ENCODE peak calls at places on chromosomes 12 and 14, in four cellular contexts. F, T, X and N are unnamed samples.

GRCh38 chr14:52338282-52338681 is 24.2 kb downstream of the PTGER2 start:
- DNase-seq in X (no peak), T (peak), F (no peak), N (peak)

GRCh38 chr14:74296037-74296467 is 6.7 kb downstream of the ABCD4 start:
- DNase-seq in X (no peak), F (no peak), T (peak), N (no peak)

GRCh38 chr12:118544569-118544968 is 168.2 kb downstream of the SUDS3 start:
- DNase-seq in T (peak), F (no peak), X (no peak), N (peak)

GRCh38 chr14:64444984-64445845 is 20.1 kb upstream of the AKAP5 start:
- DNase-seq in F (no peak), T (no peak), X (peak), N (peak)

GRCh38 chr14:71688576-71688975 is 243.7 kb upstream of the RGS6 start:
- DNase-seq in T (peak), X (no peak), F (no peak), N (peak)

GRCh38 chr12:6788972-6789905 is at the start of gene CD4:
- DNase-seq in X (no peak), T (no peak), F (no peak), N (no peak)

GRCh38 chr14:34147461-34147860 is 196.6 kb upstream of the EGLN3 start:
- DNase-seq in F (no peak), T (no peak), X (no peak), N (no peak)

GRCh38 chr12:57760347-57760982 is 5.6 kb downstream of the MARCHF9 start:
- DNase-seq in X (no peak), F (no peak), T (no peak), N (no peak)

GRCh38 chr14:46136456-46136855 is 515.1 kb downstream of the RPL10L start:
- DNase-seq in F (no peak), T (no peak), X (no peak), N (no peak)

GRCh38 chr14:53295985-53296582 is 143.0 kb upstream of the DDHD1 start:
- DNase-seq in T (peak), F (peak), X (no peak), N (peak)

GRCh38 chr14:35046751-35047536 is 872 bp downstream of the FAM177A1 start:
- DNase-seq in T (peak), X (no peak), F (no peak), N (peak)

GRCh38 chr12:52584156-52584682 is 10.6 kb upstream of the KRT74 start:
- DNase-seq in X (no peak), F (no peak), T (no peak), N (no peak)

GRCh38 chr14:75457648-75458165 is 29.9 kb downstream of the JDP2 start:
- DNase-seq in T (no peak), F (no peak), X (no peak), N (no peak)

GRCh38 chr14:75458305-75458704 is 30.5 kb downstream of the JDP2 start:
- DNase-seq in F (no peak), T (no peak), X (no peak), N (no peak)

GRCh38 chr14:75459791-75460190 is 32.0 kb downstream of the JDP2 start:
- DNase-seq in T (no peak), X (no peak), F (no peak), N (no peak)

GRCh38 chr14:75460402-75460801 is 32.6 kb downstream of the JDP2 start:
- DNase-seq in T (no peak), X (no peak), F (no peak), N (no peak)

GRCh38 chr14:75459099-75459741 is 31.4 kb downstream of the JDP2 start:
- DNase-seq in T (no peak), F (no peak), X (no peak), N (no peak)
- TF ChIP-seq BHLHE40 in T (no peak), F (no peak), X (no peak), N (no peak)

GRCh38 chr12:128755565-128755964 is 68.2 kb downstream of the SLC15A4 start:
- DNase-seq in F (peak), T (no peak), X (no peak), N (no peak)
- TF ChIP-seq MXI1 in F (no peak), T (no peak), X (no peak), N (no peak)

GRCh38 chr12:12501121-12501520 is 61.5 kb downstream of the DUSP16 start:
- DNase-seq in X (no peak), T (no peak), F (no peak), N (no peak)

GRCh38 chr12:12505544-12506501 is 56.8 kb downstream of the DUSP16 start:
- DNase-seq in T (peak), F (peak), X (peak), N (peak)

GRCh38 chr12:12499909-12500604 is 62.6 kb downstream of the DUSP16 start:
- DNase-seq in T (no peak), F (no peak), X (no peak), N (no peak)

GRCh38 chr12:12503384-12504078 is 59.1 kb downstream of the DUSP16 start:
- DNase-seq in X (no peak), F (no peak), T (no peak), N (no peak)

DNA sequence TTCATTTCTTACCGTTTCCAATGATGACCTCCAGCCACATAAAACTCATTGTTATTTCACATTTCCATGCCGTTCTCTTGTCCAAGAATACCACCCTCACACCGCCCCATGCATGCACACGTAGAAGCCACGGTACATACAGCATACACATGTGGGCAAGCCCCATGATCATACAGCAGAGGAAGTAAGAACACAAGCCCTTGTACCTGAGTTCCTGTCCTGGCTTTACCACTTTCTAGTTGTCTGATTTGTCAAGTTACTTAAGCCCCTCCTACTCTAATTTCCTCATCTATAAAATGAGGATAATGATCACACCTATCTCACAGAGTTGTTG is 59.9 kb downstream of the DUSP16 start:
- DNase-seq in F (no peak), X (no peak), T (no peak), N (no peak)
- H3K9ac ChIP-seq in F (no peak), X (no peak), T (no peak), N (no peak)

GRCh38 chr14:101226265-101226602 is 322.7 kb upstream of the RTL1 start:
- DNase-seq in F (no peak), X (no peak), T (no peak), N (no peak)
- TF ChIP-seq BHLHE40 in F (no peak), X (no peak), T (no peak), N (no peak)

GRCh38 chr14:56945291-56945690 is 135.0 kb upstream of the OTX2 start:
- DNase-seq in F (no peak), X (no peak), T (no peak), N (no peak)

GRCh38 chr14:56944397-56944796 is 134.1 kb upstream of the OTX2 start:
- DNase-seq in F (no peak), X (no peak), T (no peak), N (no peak)

GRCh38 chr14:56953884-56954283 is 143.6 kb upstream of the OTX2 start:
- DNase-seq in F (no peak), X (no peak), T (no peak), N (no peak)

GRCh38 chr14:56952766-56953473 is 142.6 kb upstream of the OTX2 start:
- DNase-seq in T (no peak), X (no peak), F (no peak), N (no peak)

GRCh38 chr14:56949828-56950227 is 139.5 kb upstream of the OTX2 start:
- DNase-seq in X (no peak), T (no peak), F (no peak), N (no peak)
- TF ChIP-seq MXI1 in X (no peak), T (no peak), F (no peak), N (no peak)

GRCh38 chr12:109446-109845 is 42.9 kb downstream of the IQSEC3 start:
- DNase-seq in T (no peak), X (no peak), F (no peak), N (no peak)
- H3K9ac ChIP-seq in T (no peak), X (no peak), F (no peak), N (no peak)